ENCODE peak calls at places on chromosomes 1 and 21, in five cellular contexts. One of them, this sample, is unnamed.

GRCh38 chr1:5976726-5977493 is 15.3 kb downstream of the NPHP4 start:
- DNase-seq in IMR-90: no peak
- DNase-seq in neural progenitor cell: no peak
- DNase-seq in neuronal stem cell: no peak
- DNase-seq in fibroblast of lung: no peak
- DNase-seq in this sample: no peak

GRCh38 chr1:84598846-84599741 is 24.9 kb upstream of the CTBS start:
- DNase-seq in IMR-90: peak
- DNase-seq in neuronal stem cell: no peak
- DNase-seq in fibroblast of lung: peak
- DNase-seq in neural progenitor cell: no peak
- DNase-seq in this sample: peak

GRCh38 chr1:30381266-30381665 is 342.1 kb downstream of the MATN1 start:
- DNase-seq in fibroblast of lung: no peak
- DNase-seq in IMR-90: no peak
- DNase-seq in neural progenitor cell: no peak
- DNase-seq in neuronal stem cell: no peak
- DNase-seq in this sample: no peak

GRCh38 chr1:186503210-186503609 is 42.3 kb upstream of the PDC start:
- DNase-seq in fibroblast of lung: no peak
- DNase-seq in neural progenitor cell: no peak
- DNase-seq in neuronal stem cell: no peak
- DNase-seq in IMR-90: peak
- DNase-seq in this sample: peak

GRCh38 chr1:3174487-3175247 is 105.7 kb downstream of the PRDM16 start:
- DNase-seq in neuronal stem cell: no peak
- DNase-seq in IMR-90: no peak
- DNase-seq in neural progenitor cell: no peak
- DNase-seq in fibroblast of lung: peak
- DNase-seq in this sample: peak

GRCh38 chr1:54981466-54981865 is 1.0 kb downstream of the TMEM61 start:
- DNase-seq in fibroblast of lung: no peak
- DNase-seq in neural progenitor cell: no peak
- DNase-seq in neuronal stem cell: no peak
- DNase-seq in IMR-90: no peak
- DNase-seq in this sample: no peak

GRCh38 chr1:166969074-166969677 is 6.2 kb downstream of the ILDR2 start:
- DNase-seq in neuronal stem cell: no peak
- DNase-seq in neural progenitor cell: no peak
- DNase-seq in IMR-90: no peak
- DNase-seq in fibroblast of lung: no peak
- DNase-seq in this sample: no peak

GRCh38 chr1:223364685-223365382 is 858 bp upstream of the SUSD4 start:
- DNase-seq in fibroblast of lung: no peak
- DNase-seq in neural progenitor cell: peak
- DNase-seq in IMR-90: no peak
- DNase-seq in neuronal stem cell: peak
- DNase-seq in this sample: no peak

GRCh38 chr1:236760480-236760879 is 34.6 kb upstream of the MTR start:
- DNase-seq in fibroblast of lung: no peak
- DNase-seq in neuronal stem cell: no peak
- DNase-seq in IMR-90: no peak
- DNase-seq in neural progenitor cell: no peak
- DNase-seq in this sample: no peak

GRCh38 chr1:236760986-236761385 is 34.1 kb upstream of the MTR start:
- DNase-seq in fibroblast of lung: no peak
- DNase-seq in IMR-90: no peak
- DNase-seq in neural progenitor cell: no peak
- DNase-seq in neuronal stem cell: no peak
- DNase-seq in this sample: no peak

GRCh38 chr1:236762410-236762809 is 32.7 kb upstream of the MTR start:
- DNase-seq in fibroblast of lung: no peak
- DNase-seq in neural progenitor cell: no peak
- DNase-seq in neuronal stem cell: no peak
- DNase-seq in IMR-90: no peak
- DNase-seq in this sample: no peak

GRCh38 chr1:236759252-236759859 is 35.7 kb upstream of the MTR start:
- DNase-seq in fibroblast of lung: peak
- DNase-seq in neural progenitor cell: peak
- DNase-seq in neuronal stem cell: peak
- DNase-seq in IMR-90: peak
- DNase-seq in this sample: peak

GRCh38 chr1:236761397-236762132 is 33.5 kb upstream of the MTR start:
- DNase-seq in neural progenitor cell: no peak
- DNase-seq in fibroblast of lung: no peak
- DNase-seq in IMR-90: no peak
- DNase-seq in neuronal stem cell: no peak
- DNase-seq in this sample: no peak
- H2AFZ ChIP-seq in neural progenitor cell: no peak
- H2AFZ ChIP-seq in fibroblast of lung: no peak
- H2AFZ ChIP-seq in IMR-90: no peak
- H2AFZ ChIP-seq in neuronal stem cell: no peak
- H2AFZ ChIP-seq in this sample: no peak

GRCh38 chr1:36355811-36356210 is 29.9 kb downstream of the STK40 start:
- DNase-seq in neuronal stem cell: no peak
- DNase-seq in neural progenitor cell: no peak
- DNase-seq in IMR-90: no peak
- DNase-seq in fibroblast of lung: no peak
- DNase-seq in this sample: no peak

GRCh38 chr1:36354486-36354885 is 31.0 kb upstream of the EVA1B start:
- DNase-seq in fibroblast of lung: no peak
- DNase-seq in IMR-90: no peak
- DNase-seq in neural progenitor cell: no peak
- DNase-seq in neuronal stem cell: no peak
- DNase-seq in this sample: no peak

GRCh38 chr1:36359383-36359782 is 26.3 kb downstream of the STK40 start:
- DNase-seq in neuronal stem cell: no peak
- DNase-seq in neural progenitor cell: no peak
- DNase-seq in IMR-90: no peak
- DNase-seq in fibroblast of lung: no peak
- DNase-seq in this sample: no peak

GRCh38 chr1:36358514-36359084 is 27.1 kb downstream of the STK40 start:
- DNase-seq in IMR-90: no peak
- DNase-seq in fibroblast of lung: no peak
- DNase-seq in neuronal stem cell: no peak
- DNase-seq in neural progenitor cell: no peak
- DNase-seq in this sample: no peak

DNA sequence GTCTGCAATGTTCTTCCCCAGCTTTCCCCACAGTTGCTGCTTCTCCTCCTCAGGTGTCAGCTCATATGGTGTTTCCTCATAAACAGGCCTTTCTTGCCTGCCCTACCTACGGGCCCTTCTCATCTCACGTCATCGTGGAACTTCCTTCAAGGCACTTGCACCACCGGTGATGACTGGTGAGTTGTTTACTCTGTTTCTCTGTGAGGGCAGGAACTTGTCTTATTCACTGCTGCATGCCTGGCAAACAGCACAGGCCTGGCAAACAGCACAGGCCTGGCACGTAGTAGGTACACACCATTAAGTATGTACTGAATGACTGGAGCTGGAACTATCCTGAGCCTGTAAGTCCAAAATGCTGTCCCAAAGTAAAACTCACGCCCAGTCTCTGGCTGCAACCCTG is 25.8 kb downstream of the STK40 start:
- DNase-seq in neural progenitor cell: no peak
- DNase-seq in IMR-90: peak
- DNase-seq in neuronal stem cell: no peak
- DNase-seq in fibroblast of lung: no peak
- DNase-seq in this sample: peak
- H2AFZ ChIP-seq in neural progenitor cell: no peak
- H2AFZ ChIP-seq in IMR-90: peak
- H2AFZ ChIP-seq in neuronal stem cell: no peak
- H2AFZ ChIP-seq in fibroblast of lung: no peak
- H2AFZ ChIP-seq in this sample: no peak

DNA sequence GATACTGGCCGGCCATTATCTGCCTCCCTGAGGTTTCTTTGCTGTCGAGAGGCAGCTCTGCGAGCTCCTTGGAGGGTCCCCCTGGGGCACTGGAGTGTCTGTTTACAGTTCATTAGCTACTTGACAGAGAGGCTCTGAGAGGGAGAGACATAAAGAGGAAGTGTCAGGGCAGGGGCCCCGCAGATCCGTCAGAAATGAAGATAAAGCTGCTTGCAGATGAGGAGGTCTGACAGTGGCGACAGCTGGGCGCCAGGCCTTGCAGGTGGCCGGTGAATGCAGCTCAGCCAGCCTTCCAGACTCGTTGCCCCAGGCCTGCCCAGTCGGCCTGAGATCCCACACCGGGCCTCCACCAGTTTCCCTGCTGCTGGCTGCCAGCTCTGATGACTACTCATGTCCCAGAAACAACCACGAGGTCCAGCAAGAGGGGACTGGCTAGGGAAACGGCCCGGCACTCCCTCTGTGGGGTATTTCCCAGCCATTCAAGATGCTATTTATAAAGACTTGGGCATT is 84.7 kb downstream of the DISP3 start:
- DNase-seq in fibroblast of lung: no peak
- DNase-seq in neuronal stem cell: peak
- DNase-seq in IMR-90: no peak
- DNase-seq in neural progenitor cell: peak
- DNase-seq in this sample: no peak
- H2AFZ ChIP-seq in fibroblast of lung: no peak
- H2AFZ ChIP-seq in neuronal stem cell: peak
- H2AFZ ChIP-seq in IMR-90: no peak
- H2AFZ ChIP-seq in neural progenitor cell: no peak
- H2AFZ ChIP-seq in this sample: no peak

DNA sequence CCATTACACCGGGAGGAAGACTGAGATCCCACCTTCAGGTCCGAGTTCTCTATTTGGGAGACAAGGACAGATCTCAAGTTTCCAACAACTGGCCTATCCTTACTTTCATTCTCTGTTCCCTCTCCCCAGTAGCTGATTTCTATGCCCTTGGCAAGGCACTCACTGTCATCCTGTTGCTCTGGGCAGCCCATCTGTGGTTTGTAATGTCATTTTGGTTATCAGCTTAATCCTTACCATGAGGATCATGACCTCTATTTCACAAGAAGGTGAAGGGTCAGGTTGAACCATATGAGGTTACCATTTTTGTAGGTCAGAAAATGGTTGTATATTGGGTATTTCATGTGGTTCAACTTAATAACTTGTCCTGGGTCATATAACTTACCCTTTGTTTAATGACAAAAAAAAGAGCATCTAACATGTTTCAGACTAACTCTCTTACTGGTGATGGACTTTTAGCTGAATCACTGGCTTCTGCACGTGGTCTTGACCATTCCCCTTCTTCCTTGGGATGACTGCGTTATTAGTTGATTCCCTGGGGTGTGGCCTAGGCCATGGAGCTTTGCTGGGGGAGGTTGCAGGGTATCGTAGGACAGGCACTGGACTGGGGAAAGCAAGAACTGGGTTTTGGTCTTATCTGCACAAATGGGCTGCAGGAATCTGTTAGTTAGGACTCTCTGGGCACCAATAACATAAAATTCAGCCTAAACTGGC is 120.2 kb downstream of the ACTL8 start:
- DNase-seq in neural progenitor cell: no peak
- DNase-seq in IMR-90: peak
- DNase-seq in fibroblast of lung: peak
- DNase-seq in neuronal stem cell: no peak
- DNase-seq in this sample: peak
- H2AFZ ChIP-seq in neural progenitor cell: no peak
- H2AFZ ChIP-seq in IMR-90: peak
- H2AFZ ChIP-seq in fibroblast of lung: no peak
- H2AFZ ChIP-seq in neuronal stem cell: peak
- H2AFZ ChIP-seq in this sample: no peak

GRCh38 chr21:45859762-45860357 is 121.7 kb upstream of the COL6A1 start:
- DNase-seq in neuronal stem cell: no peak
- DNase-seq in fibroblast of lung: no peak
- DNase-seq in neural progenitor cell: no peak
- DNase-seq in IMR-90: no peak
- DNase-seq in this sample: no peak

GRCh38 chr21:45862544-45863207 is 118.9 kb upstream of the COL6A1 start:
- DNase-seq in fibroblast of lung: no peak
- DNase-seq in IMR-90: no peak
- DNase-seq in neuronal stem cell: no peak
- DNase-seq in neural progenitor cell: no peak
- DNase-seq in this sample: no peak

GRCh38 chr21:45860493-45861155 is 120.9 kb upstream of the COL6A1 start:
- DNase-seq in fibroblast of lung: no peak
- DNase-seq in neural progenitor cell: no peak
- DNase-seq in IMR-90: no peak
- DNase-seq in neuronal stem cell: no peak
- DNase-seq in this sample: no peak

GRCh38 chr21:45863267-45863666 is 118.3 kb upstream of the COL6A1 start:
- DNase-seq in fibroblast of lung: no peak
- DNase-seq in neuronal stem cell: no peak
- DNase-seq in IMR-90: no peak
- DNase-seq in neural progenitor cell: peak
- DNase-seq in this sample: no peak

DNA sequence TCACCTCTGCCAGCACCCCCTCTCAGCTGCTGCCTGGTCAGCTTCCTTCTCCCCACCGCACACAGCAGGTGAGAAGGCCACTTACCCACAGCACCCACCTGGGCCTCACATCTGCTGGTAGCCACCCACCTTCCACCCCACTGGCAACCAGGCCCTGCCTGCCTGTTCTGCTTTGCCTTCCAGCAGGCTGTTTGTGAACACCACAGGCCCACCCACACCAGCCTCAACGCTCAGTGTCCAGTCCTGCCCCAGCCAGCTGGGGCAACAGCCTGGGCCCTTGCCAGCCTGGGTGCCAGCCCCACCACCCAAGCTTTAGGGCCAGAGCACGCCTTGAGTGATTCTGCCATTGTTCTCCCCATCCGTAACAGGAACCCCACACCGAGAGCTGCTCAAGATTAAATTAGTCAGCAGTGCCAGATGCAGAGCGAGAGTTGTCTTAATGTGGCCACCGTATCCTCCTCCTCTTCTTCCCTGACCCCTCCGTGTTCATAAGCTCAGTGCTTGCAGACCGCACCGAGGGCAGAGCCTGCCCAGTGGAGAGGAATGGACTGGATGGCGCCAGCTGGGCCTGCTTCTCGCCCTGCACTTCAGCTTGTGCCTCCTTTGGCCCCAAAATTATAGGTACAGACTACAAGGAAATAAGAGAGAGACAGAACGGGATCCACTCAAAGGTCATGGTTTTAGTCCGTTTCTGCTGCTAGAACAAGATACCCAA is 120.3 kb upstream of the COL6A1 start:
- DNase-seq in IMR-90: no peak
- DNase-seq in neural progenitor cell: no peak
- DNase-seq in fibroblast of lung: no peak
- DNase-seq in neuronal stem cell: no peak
- DNase-seq in this sample: no peak
- H2AFZ ChIP-seq in IMR-90: no peak
- H2AFZ ChIP-seq in neural progenitor cell: no peak
- H2AFZ ChIP-seq in fibroblast of lung: no peak
- H2AFZ ChIP-seq in neuronal stem cell: no peak
- H2AFZ ChIP-seq in this sample: no peak